ENCODE peak calls at places on chromosomes 3 and 15, in seven cellular contexts. I, B, X, T, V, L and S are unnamed samples.

GRCh38 chr3:102378216-102378615 is 56.6 kb upstream of the ZPLD1 start:
- DNase-seq in L (no peak), X (no peak), V (no peak), T (no peak), B (no peak), I (no peak), S (no peak)

GRCh38 chr3:157148123-157148889 is 11.6 kb downstream of the CCNL1 start:
- DNase-seq in B (no peak), V (no peak), I (no peak), T (no peak), X (no peak), L (no peak), S (no peak)

GRCh38 chr3:184171562-184171961 is 3.1 kb upstream of the AP2M1 start:
- DNase-seq in T (no peak), X (no peak), B (no peak), I (no peak), L (no peak), V (no peak), S (no peak)

GRCh38 chr3:132549890-132550578 is 47.0 kb upstream of the ACKR4 start:
- DNase-seq in X (no peak), B (no peak), V (no peak), L (no peak), T (no peak), I (no peak), S (no peak)

GRCh38 chr3:98839846-98840245 is 61.6 kb downstream of the DCBLD2 start:
- DNase-seq in L (no peak), B (no peak), T (no peak), I (no peak), X (no peak), V (no peak), S (no peak)

GRCh38 chr3:14884665-14885064 is 62.7 kb upstream of the NR2C2 start:
- DNase-seq in L (peak; percentile 75), T (no peak), V (no peak), I (no peak), X (no peak), B (no peak), S (no peak)

GRCh38 chr3:26712211-26713026 is 89.8 kb downstream of the LRRC3B start:
- DNase-seq in X (no peak), B (no peak), L (no peak), T (no peak), V (no peak), I (no peak), S (no peak)

GRCh38 chr3:23762214-23763039 is 43.3 kb upstream of the UBE2E1 start:
- DNase-seq in I (no peak), L (no peak), T (no peak), X (no peak), V (no peak), B (no peak), S (no peak)

GRCh38 chr3:140501054-140501769 is 176.7 kb upstream of the TRIM42 start:
- DNase-seq in B (no peak), I (no peak), X (no peak), V (no peak), T (no peak), L (peak; percentile 82), S (peak; percentile 19)

GRCh38 chr15:60362318-60363023 is 35.3 kb downstream of the ANXA2 start:
- DNase-seq in I (no peak), X (no peak), B (no peak), L (peak; percentile 83), T (no peak), V (no peak), S (no peak)

GRCh38 chr3:47143068-47143467 is 20.8 kb downstream of the SETD2 start:
- DNase-seq in I (no peak), V (no peak), T (no peak), L (no peak), B (no peak), X (no peak), S (no peak)

GRCh38 chr15:49895337-49896223 is 223.5 kb downstream of the ATP8B4 start:
- DNase-seq in I (no peak), T (no peak), B (no peak), X (no peak), L (no peak), V (no peak), S (no peak)

GRCh38 chr3:4778119-4778518 is 201.1 kb upstream of the BHLHE40 start:
- DNase-seq in X (no peak), B (no peak), L (no peak), T (no peak), V (no peak), I (no peak), S (no peak)

GRCh38 chr3:30502051-30502741 is 104.2 kb upstream of the TGFBR2 start:
- DNase-seq in I (no peak), B (no peak), T (no peak), X (no peak), V (no peak), L (no peak), S (no peak)

GRCh38 chr15:39869858-39870515 is 50.1 kb downstream of the GPR176 start:
- DNase-seq in T (no peak), X (no peak), V (no peak), L (no peak), B (no peak), I (no peak), S (peak; percentile 11)

GRCh38 chr3:26622634-26623408 is at the start of gene LRRC3B:
- DNase-seq in T (no peak), V (no peak), B (no peak), I (no peak), L (no peak), X (no peak), S (no peak)

GRCh38 chr3:39126532-39127071 is 19.1 kb downstream of the TTC21A start:
- DNase-seq in L (no peak), X (no peak), B (peak; percentile 55), T (no peak), V (no peak), I (no peak), S (no peak)

GRCh38 chr3:12750223-12750622 is 8.8 kb downstream of the TMEM40 start:
- DNase-seq in L (peak; percentile 65), T (no peak), V (no peak), I (peak; percentile 34), B (no peak), X (peak; percentile 55), S (peak; percentile 55)

GRCh38 chr3:60355825-60356224 is 895.4 kb downstream of the FHIT start:
- DNase-seq in B (no peak), T (no peak), V (no peak), X (no peak), I (no peak), L (no peak), S (no peak)

GRCh38 chr15:72838311-72838731 is 54.8 kb upstream of the ADPGK start:
- DNase-seq in V (no peak), X (no peak), B (no peak), I (peak; percentile 24), L (no peak), T (no peak), S (no peak)

GRCh38 chr3:6781103-6781502 is 79.8 kb upstream of the GRM7 start:
- DNase-seq in T (no peak), X (no peak), I (no peak), L (no peak), V (no peak), B (no peak), S (no peak)

GRCh38 chr3:37945803-37946530 is 44.6 kb upstream of the VILL start:
- DNase-seq in B (peak; percentile 74), V (no peak), X (no peak), L (peak; percentile 97), T (no peak), I (no peak), S (no peak)

GRCh38 chr3:46561951-46562350 is 4.2 kb downstream of the LRRC2 start:
- DNase-seq in V (no peak), T (no peak), I (no peak), X (no peak), L (no peak), B (no peak), S (no peak)

GRCh38 chr15:65212097-65212496 is 824 bp upstream of the CILP start:
- DNase-seq in T (peak; percentile 59), X (no peak), L (no peak), I (no peak), V (no peak), B (peak; percentile 38), S (no peak)

GRCh38 chr3:126550488-126551051 is 8.2 kb downstream of the C3orf22 start:
- DNase-seq in I (no peak), L (no peak), V (no peak), X (no peak), B (peak; percentile 3), T (peak; percentile 36), S (no peak)

GRCh38 chr3:193996641-193997089 is 139.3 kb upstream of the HES1 start:
- DNase-seq in V (no peak), I (no peak), X (no peak), T (no peak), B (no peak), L (no peak), S (no peak)
- H3K36me3 ChIP-seq in V (no peaks in the 10 kb centered on the region), I (no peaks in the 10 kb centered on the region), X (no peaks in the 10 kb centered on the region), T (no peaks in the 10 kb centered on the region), B (no peaks in the 10 kb centered on the region), L (no peaks in the 10 kb centered on the region), S (no peaks in the 10 kb centered on the region)

GRCh38 chr15:68150186-68150585 is 54.9 kb downstream of the CALML4 start:
- DNase-seq in V (no peak), L (no peak), I (no peak), T (no peak), B (no peak), X (no peak), S (no peak)
- H3K36me3 ChIP-seq in V (peaks cover 4% of the 10 kb centered on the region), L (no peaks in the 10 kb centered on the region), I (no peaks in the 10 kb centered on the region), T (no peaks in the 10 kb centered on the region), B (peaks cover 11% of the 10 kb centered on the region), X (peaks cover 33% of the 10 kb centered on the region), S (peaks cover 69% of the 10 kb centered on the region)

GRCh38 chr15:43196760-43197548 is 11.8 kb downstream of the CCNDBP1 start:
- DNase-seq in B (no peak), I (no peak), T (no peak), V (no peak), L (no peak), X (no peak), S (no peak)

GRCh38 chr15:43190178-43190577 is 5.0 kb downstream of the CCNDBP1 start:
- DNase-seq in X (peak; percentile 85), V (no peak), I (no peak), B (no peak), L (no peak), T (no peak), S (peak; percentile 74)

GRCh38 chr15:43193710-43194109 is 8.5 kb downstream of the CCNDBP1 start:
- DNase-seq in V (no peak), B (no peak), I (no peak), T (no peak), X (no peak), L (no peak), S (no peak)

GRCh38 chr15:43198992-43199391 is 13.8 kb downstream of the CCNDBP1 start:
- DNase-seq in I (no peak), X (no peak), L (no peak), V (no peak), T (no peak), B (no peak), S (no peak)

DNA sequence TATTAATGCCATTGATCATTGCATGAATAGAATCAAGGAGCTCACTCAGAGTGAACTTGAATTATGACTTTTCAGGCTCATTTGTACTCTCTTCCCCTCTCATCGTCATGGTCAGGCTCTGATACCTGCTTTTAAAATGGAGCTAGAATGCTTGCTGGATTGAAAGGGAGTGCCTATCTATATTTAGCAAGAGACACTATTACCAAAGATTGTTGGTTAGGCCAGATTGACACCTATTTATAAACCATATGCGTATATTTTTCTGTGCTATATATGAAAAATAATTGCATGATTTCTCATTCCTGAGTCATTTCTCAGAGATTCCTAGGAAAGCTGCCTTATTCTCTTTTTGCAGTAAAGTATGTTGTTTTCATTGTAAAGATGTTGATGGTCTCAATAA is 9.6 kb downstream of the CCNDBP1 start:
- DNase-seq in I (no peak), B (no peak), V (no peak), T (no peak), L (no peak), X (no peak), S (no peak)
- H3K36me3 ChIP-seq in I (no peaks in the 10 kb centered on the region), B (peaks cover 21% of the 10 kb centered on the region), V (no peaks in the 10 kb centered on the region), T (peaks cover 50% of the 10 kb centered on the region), L (peaks cover 14% of the 10 kb centered on the region), X (peaks cover 82% of the 10 kb centered on the region), S (peaks cover 88% of the 10 kb centered on the region)

GRCh38 chr3:128080323-128080898 is 28.2 kb downstream of the SEC61A1 start:
- DNase-seq in T (no peak), X (no peak), B (no peak), I (no peak), L (peak; percentile 54), V (no peak), S (no peak)
- H3K36me3 ChIP-seq in T (peaks cover 35% of the 10 kb centered on the region), X (peaks cover 11% of the 10 kb centered on the region), B (peaks cover 61% of the 10 kb centered on the region), I (no peaks in the 10 kb centered on the region), L (peaks cover 13% of the 10 kb centered on the region), V (no peaks in the 10 kb centered on the region), S (no peaks in the 10 kb centered on the region)